ENCODE peak calls at places on chromosomes 16 and 17, in six cellular contexts. U, Y, V, G, M and E are unnamed samples.

GRCh38 chr17:18087610-18088491 is at the start of gene DRG2:
- DNase-seq in U (peak), M (peak), G (peak), V (peak), Y (peak), E (peak)

GRCh38 chr16:87558682-87559081 is 43.6 kb upstream of the JPH3 start:
- DNase-seq in Y (no peak), G (no peak), M (no peak), V (no peak), U (no peak), E (no peak)

GRCh38 chr17:32120086-32120485 is 22.2 kb upstream of the RHOT1 start:
- DNase-seq in M (no peak), Y (no peak), V (no peak), G (no peak), U (no peak), E (no peak)

GRCh38 chr16:26189496-26190005 is 497.8 kb downstream of the HS3ST4 start:
- DNase-seq in V (no peak), U (no peak), G (no peak), Y (no peak), M (no peak), E (no peak)

GRCh38 chr16:8862309-8863130 is 6.3 kb downstream of the CARHSP1 start:
- DNase-seq in U (peak), M (no peak), V (no peak), Y (no peak), G (no peak), E (no peak)

GRCh38 chr17:40283662-40284061 is 4.0 kb upstream of the CDC6 start:
- DNase-seq in Y (no peak), G (no peak), U (no peak), V (no peak), M (peak), E (peak)

GRCh38 chr17:38440614-38441397 is 12.5 kb downstream of the ARHGAP23 start:
- DNase-seq in G (no peak), M (no peak), Y (no peak), U (no peak), V (no peak), E (no peak)

GRCh38 chr16:56477096-56477878 is 25.9 kb downstream of the OGFOD1 start:
- DNase-seq in M (peak), V (no peak), Y (no peak), G (no peak), U (no peak), E (peak)

GRCh38 chr17:66468241-66469087 is 166.1 kb downstream of the PRKCA start:
- DNase-seq in U (no peak), M (peak), V (no peak), Y (no peak), G (no peak), E (peak)

GRCh38 chr17:15298176-15298575 is 33.0 kb upstream of the PMP22 start:
- DNase-seq in U (no peak), M (peak), Y (no peak), G (no peak), V (no peak), E (peak)

GRCh38 chr17:4808378-4808767 is 1.4 kb downstream of the PLD2 start:
- DNase-seq in M (no peak), G (peak), Y (no peak), V (peak), U (no peak), E (no peak)

GRCh38 chr17:2178798-2179505 is 124.0 kb downstream of the HIC1 start:
- DNase-seq in U (no peak), Y (no peak), G (peak), M (no peak), V (no peak), E (no peak)

GRCh38 chr17:4354862-4355514 is 11.5 kb downstream of the UBE2G1 start:
- DNase-seq in V (no peak), Y (no peak), G (no peak), U (no peak), M (peak), E (no peak)

GRCh38 chr17:74749262-74750038 is 1.0 kb downstream of the NHERF1 start:
- DNase-seq in Y (peak), V (no peak), G (no peak), M (peak), U (peak), E (no peak)

GRCh38 chr16:1285669-1286491 is 23.6 kb upstream of the UBE2I start:
- DNase-seq in G (no peak), M (no peak), Y (no peak), V (no peak), U (no peak), E (no peak)

GRCh38 chr16:17080105-17080504 is 390.7 kb downstream of the XYLT1 start:
- DNase-seq in V (no peak), M (no peak), Y (no peak), U (no peak), G (no peak), E (no peak)

GRCh38 chr17:29390856-29391631 is 881 bp downstream of the TAOK1 start:
- DNase-seq in U (no peak), Y (no peak), G (no peak), V (peak), M (peak), E (peak)

GRCh38 chr16:14475370-14476139 is 154.5 kb downstream of the PARN start:
- DNase-seq in G (no peak), Y (no peak), M (no peak), V (no peak), U (no peak), E (no peak)

GRCh38 chr16:30184430-30185140 is 1.2 kb downstream of the CORO1A start:
- DNase-seq in M (no peak), U (peak), V (no peak), Y (peak), G (peak), E (no peak)

GRCh38 chr17:76546556-76547182 is 6.8 kb downstream of the PRCD start:
- DNase-seq in G (peak), V (no peak), U (no peak), M (peak), Y (no peak), E (peak)

GRCh38 chr17:53032861-53033271 is 789.9 kb upstream of the KIF2B start:
- DNase-seq in U (no peak), G (no peak), V (no peak), M (no peak), Y (no peak), E (peak)

GRCh38 chr17:82615084-82616020 is 32.9 kb downstream of the WDR45B start:
- DNase-seq in G (peak), Y (no peak), M (no peak), U (peak), V (no peak), E (no peak)

GRCh38 chr16:47713225-47713595 is 252.1 kb downstream of the PHKB start:
- DNase-seq in G (no peak), U (no peak), M (peak), Y (no peak), V (no peak), E (peak)

GRCh38 chr16:58515871-58516767 is 802 bp downstream of the SETD6 start:
- DNase-seq in V (no peak), M (no peak), Y (peak), U (peak), G (peak), E (no peak)

GRCh38 chr17:15231851-15232516 is 33.1 kb downstream of the PMP22 start:
- DNase-seq in M (no peak), V (no peak), Y (no peak), U (no peak), G (no peak), E (no peak)

GRCh38 chr17:4539576-4540223 is 15.5 kb downstream of the MYBBP1A start:
- DNase-seq in G (no peak), Y (no peak), V (no peak), M (no peak), U (peak), E (no peak)

GRCh38 chr16:67104845-67105244 is 4.9 kb upstream of the PHAF1 start:
- DNase-seq in Y (no peak), U (no peak), V (no peak), G (no peak), M (no peak), E (no peak)

GRCh38 chr16:66750279-66751134 is 902 bp downstream of the DYNC1LI2 start:
- DNase-seq in G (no peak), Y (no peak), M (no peak), U (no peak), V (no peak), E (peak)

DNA sequence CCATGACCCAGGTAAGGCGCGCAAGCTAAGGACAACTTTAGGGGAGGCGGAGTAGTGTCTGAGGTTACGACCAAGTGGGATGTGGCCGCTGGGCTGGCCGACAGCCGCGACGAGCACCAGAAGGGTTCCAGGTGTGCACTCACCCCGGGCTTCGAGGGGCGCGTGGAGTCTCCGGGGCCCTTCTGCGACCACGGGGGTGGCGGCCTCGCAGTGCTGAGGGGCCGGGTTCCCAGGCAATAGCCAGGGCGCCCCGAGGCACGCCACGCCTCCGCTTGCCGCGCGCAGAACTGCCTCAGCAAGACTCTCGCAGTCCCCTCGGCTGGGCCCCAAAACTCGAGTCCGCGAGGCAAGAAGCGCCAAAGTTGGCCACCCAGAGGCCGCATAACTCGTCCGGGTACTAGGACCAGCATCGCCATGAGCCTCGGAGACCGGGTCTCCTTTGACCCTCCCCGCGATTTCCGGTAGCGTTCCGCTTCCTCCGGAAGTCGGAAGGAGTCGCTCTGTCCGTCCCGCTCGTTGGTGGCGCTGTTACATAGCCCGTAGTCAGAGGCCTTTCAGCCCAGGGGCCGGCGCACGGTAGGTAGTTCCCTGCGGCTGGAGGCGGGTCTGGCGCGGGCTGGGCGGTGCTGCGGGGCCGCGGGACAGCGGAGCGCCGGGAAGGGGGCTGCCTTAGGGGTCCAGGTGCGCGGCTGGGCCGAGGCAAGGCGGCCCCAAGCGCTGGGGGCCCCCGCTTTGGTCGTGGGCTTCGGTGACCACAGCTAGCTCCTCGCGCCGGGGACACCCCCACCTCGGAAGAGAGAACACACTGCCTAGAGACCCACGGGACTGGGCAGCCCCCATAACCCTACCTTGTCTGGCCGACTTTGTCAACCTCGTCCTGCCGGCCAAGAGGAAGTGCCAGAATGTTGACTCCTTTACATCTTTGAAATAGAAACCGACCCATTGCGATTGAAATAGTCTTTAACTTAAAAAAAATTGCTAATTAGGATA is at the start of the genes ADPRM and SCO1:
- DNase-seq in U (peak), G (peak), Y (peak), M (peak), V (peak), E (peak)
- TF ChIP-seq CTCF in U (peak), G (peak), Y (no peak), M (peak), V (peak), E (peak)

DNA sequence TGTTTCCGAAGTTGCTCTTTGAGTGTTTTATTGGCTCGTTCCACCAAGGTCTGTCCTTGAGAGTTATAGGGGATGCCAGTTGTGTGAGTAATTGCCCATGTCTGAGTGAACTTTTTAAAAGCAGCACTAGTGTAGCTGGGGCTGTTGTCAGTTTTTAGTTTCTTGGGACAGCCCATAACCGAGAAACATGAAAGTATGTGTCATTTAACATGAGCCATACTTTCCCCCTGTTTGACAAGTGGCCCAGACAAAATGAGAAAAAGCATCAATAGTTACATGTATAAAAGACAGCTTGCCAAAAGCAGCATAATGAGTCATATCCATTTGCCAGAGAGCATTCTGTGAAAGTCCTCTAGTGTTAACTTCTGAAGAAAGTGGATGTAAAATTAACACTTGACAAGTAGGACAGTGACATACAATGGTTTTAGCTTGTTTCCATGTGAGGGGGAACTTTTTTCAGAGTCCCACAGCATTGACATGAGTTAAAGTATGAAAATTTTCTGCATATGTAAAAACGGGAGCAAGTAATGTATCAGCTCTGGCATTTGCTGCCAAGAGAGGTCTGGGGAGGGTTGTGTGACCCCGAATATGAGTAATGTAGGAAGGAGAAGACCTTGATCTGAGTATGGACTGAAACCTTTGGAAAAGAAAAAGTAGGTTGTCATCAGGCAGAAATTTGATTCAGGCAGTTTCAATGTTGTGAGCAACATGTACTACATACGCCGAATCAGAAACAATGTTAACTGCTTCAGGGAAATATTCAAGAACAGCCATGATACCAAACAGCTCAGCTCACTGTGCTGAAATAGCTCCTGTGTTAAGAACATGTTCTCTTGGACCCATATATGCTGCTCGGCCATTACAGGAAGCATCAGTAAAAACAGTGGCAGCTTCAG is 56.8 kb upstream of the ARL4D start:
- DNase-seq in M (peak), G (no peak), V (no peak), U (no peak), Y (no peak), E (peak)
- H3K4me3 ChIP-seq in M (no peak), G (no peak), V (no peak), U (no peak), Y (no peak), E (no peak)

GRCh38 chr17:385836-386144 is 33.2 kb upstream of the RPH3AL start:
- DNase-seq in M (no peak), G (no peak), Y (no peak), U (no peak), V (no peak), E (no peak)
- TF ChIP-seq CTCF in M (no peak), G (no peak), Y (no peak), U (no peak), V (no peak), E (no peak)

DNA sequence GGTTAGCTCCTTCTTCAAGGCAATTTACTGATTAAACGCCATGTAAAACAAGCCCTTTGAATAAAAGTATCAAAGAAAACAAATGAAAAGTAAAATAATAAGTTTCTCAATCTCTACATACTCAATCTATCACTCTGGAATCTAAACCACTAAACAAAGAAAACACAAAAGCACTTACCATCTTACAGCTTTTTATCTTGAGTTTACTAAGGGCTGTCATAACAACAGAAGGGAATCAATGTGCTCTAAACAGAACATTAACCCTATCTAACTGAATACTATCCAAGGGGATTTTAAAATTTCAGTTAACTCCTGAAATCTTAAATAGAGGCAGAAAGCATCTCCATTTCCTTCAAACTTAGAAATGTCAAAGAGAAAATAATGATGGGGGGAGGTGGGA is 3.4 kb downstream of the SKA2 start:
- DNase-seq in M (peak), V (no peak), Y (no peak), U (no peak), G (no peak), E (peak)
- H3K4me3 ChIP-seq in M (peak), V (no peak), Y (no peak), U (no peak), G (no peak), E (no peak)

DNA sequence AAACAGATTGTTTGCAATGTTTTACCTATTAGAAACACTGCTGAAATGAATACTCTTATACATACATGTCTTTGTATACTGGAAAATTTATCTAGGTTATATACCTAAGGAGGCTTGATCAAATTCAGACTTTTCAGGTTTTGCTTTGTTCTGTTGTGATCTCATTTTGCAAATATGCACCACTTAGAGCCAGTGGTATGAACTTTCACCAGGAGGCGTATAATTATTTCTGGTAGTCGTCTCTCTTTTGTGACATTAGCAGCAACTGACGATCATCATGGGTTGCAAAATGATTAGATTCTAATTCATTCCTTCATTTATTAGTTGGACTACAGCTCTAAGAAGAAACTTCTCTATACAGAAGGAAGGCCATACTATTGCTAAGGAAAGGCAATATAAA is 26.9 kb downstream of the AP1G1 start:
- DNase-seq in Y (no peak), U (no peak), G (no peak), V (no peak), M (peak), E (no peak)
- TF ChIP-seq CTCF in Y (no peak), U (no peak), G (no peak), V (no peak), M (no peak), E (no peak)

GRCh38 chr16:180101-180920 is at the start of gene HBQ1:
- DNase-seq in Y (peak), U (no peak), V (no peak), M (peak), G (peak), E (peak)
- H3K4me3 ChIP-seq in Y (peak), U (no peak), V (peak), M (peak), G (peak), E (peak)

GRCh38 chr16:50245417-50246298 is 20.7 kb upstream of the ADCY7 start:
- DNase-seq in V (no peak), U (peak), M (peak), G (peak), Y (peak), E (peak)
- TF ChIP-seq CTCF in V (peak), U (peak), M (no peak), G (no peak), Y (no peak), E (no peak)

DNA sequence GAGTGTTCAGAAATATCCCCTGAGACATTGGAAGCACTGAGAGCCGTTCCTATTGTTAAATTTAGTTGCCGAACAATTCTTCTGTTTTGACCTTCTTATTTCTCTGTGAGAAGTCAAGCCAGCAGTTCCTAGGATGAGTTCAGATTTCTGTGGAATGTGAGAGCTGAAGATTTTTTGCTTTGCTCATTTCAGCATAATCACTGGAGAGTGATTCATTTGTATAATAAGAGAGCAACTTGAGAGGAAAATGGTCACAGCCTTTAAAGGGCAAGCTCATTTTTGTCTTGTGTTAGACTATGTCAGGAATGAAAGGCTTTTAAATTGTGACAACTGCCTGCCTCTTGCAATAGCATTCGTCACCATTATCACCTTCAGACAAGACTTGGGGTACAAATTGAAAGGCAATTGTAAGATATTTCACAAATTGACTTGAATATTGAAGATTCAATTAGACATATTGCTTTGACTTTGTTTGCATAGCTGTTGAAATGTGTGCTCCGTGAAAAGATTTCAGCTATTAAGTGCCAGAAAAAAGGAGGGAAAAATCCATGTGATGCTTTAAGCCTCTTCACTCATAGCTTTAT is 900.0 kb upstream of the GOT2 start:
- DNase-seq in G (no peak), V (no peak), M (peak), Y (no peak), U (no peak), E (peak)
- H3K4me3 ChIP-seq in G (no peak), V (no peak), M (no peak), Y (no peak), U (no peak), E (no peak)

GRCh38 chr17:61450641-61451537 is 1.3 kb upstream of the TBX4 start:
- DNase-seq in M (no peak), U (no peak), G (no peak), V (no peak), Y (no peak), E (no peak)
- TF ChIP-seq CTCF in M (no peak), U (no peak), G (no peak), V (no peak), Y (no peak), E (no peak)

GRCh38 chr17:68353121-68353521 is 61.8 kb downstream of the ARSG start:
- DNase-seq in U (no peak), V (no peak), Y (no peak), G (no peak), M (peak), E (no peak)
- H3K4me3 ChIP-seq in U (no peak), V (no peak), Y (no peak), G (no peak), M (no peak), E (no peak)